ENCODE peak calls at places on chromosomes 5 and 9, in eight cellular contexts. B is activated CD4-positive, CD25-positive, alpha-beta regulatory T cell treated with anti-CD3 and anti-CD28 coated beads, Interleukin-2, amount 50 U/mL, for 16 hours; Q is dorsolateral prefrontal cortex; T is endothelial cell; Z is thyroid gland; N is cardiac muscle cell; Y is anterior cingulate cortex; U is effector memory CD8-positive, alpha-beta T cell. D is an unnamed sample.
A peak's percentile ranks its signal among the peaks of the same experiment; 100 is the strongest.

GRCh38 chr9:72675586-72675985 is 154.2 kb downstream of the TMC1 start:
- DNase-seq in B (no peak), Q (no peak), T (no peak), Z (no peak), N (no peak), Y (no peak), U (no peak), D (no peak)

GRCh38 chr5:141779642-141780041 is 97.6 kb upstream of the ARAP3 start:
- DNase-seq in B (no peak), Q (no peak), T (no peak), Z (no peak), N (no peak), Y (peak; percentile 3), U (no peak), D (no peak)

GRCh38 chr9:108041551-108041950 is 552.0 kb upstream of the KLF4 start:
- DNase-seq in B (no peak), Q (no peak), T (no peak), Z (no peak), N (no peak), Y (no peak), U (no peak), D (no peak)

GRCh38 chr5:68478306-68479091 is 262.9 kb downstream of the PIK3R1 start:
- DNase-seq in B (no peak), Q (no peak), T (no peak), Z (no peak), N (no peak), Y (no peak), U (no peak), D (no peak)

GRCh38 chr5:173757817-173758216 is 130.3 kb upstream of the CPEB4 start:
- DNase-seq in B (no peak), Q (no peak), T (no peak), Z (no peak), N (peak; percentile 49), Y (no peak), U (no peak), D (no peak)

GRCh38 chr5:619444-619843 is 7.3 kb downstream of the CEP72 start:
- DNase-seq in B (no peak), Q (no peak), T (no peak), Z (no peak), N (no peak), Y (no peak), U (no peak), D (no peak)

GRCh38 chr9:70504814-70505213 is 90.4 kb upstream of the KLF9 start:
- DNase-seq in B (no peak), Q (no peak), T (no peak), Z (no peak), N (no peak), Y (no peak), U (no peak), D (no peak)

GRCh38 chr9:36802171-36802920 is 229.7 kb downstream of the MELK start:
- DNase-seq in B (no peak), Q (peak; percentile 38), T (no peak), Z (no peak), N (no peak), Y (peak; percentile 55), U (no peak), D (no peak)

GRCh38 chr5:132674671-132675506 is 1.1 kb downstream of the IL4 start:
- DNase-seq in B (no peak), Q (no peak), T (no peak), Z (peak; percentile 70), N (no peak), Y (no peak), U (no peak), D (no peak)

GRCh38 chr5:73393606-73394489 is 54.7 kb downstream of the FOXD1 start:
- DNase-seq in B (no peak), Q (no peak), T (no peak), Z (no peak), N (no peak), Y (no peak), U (no peak), D (no peak)

GRCh38 chr5:61472172-61472958 is 140.3 kb downstream of the ZSWIM6 start:
- DNase-seq in B (no peak), Q (no peak), T (no peak), Z (no peak), N (no peak), Y (no peak), U (no peak), D (peak; percentile 42)

GRCh38 chr5:59562756-59563389 is 330.7 kb downstream of the PDE4D start:
- DNase-seq in B (no peak), Q (no peak), T (no peak), Z (no peak), N (peak; percentile 54), Y (no peak), U (peak; percentile 1), D (no peak)

D was measured in SHP77.